ENCODE peak calls at places on chromosomes 6 and 20, in seven cellular contexts. T is cardiac muscle cell, E is AG04450, F is BJ, K is lower lobe of right lung, R is body of pancreas, I is lower leg skin. A is an unnamed sample.

GRCh38 chr6:128275030-128275429 is 245.4 kb downstream of the PTPRK start:
- DNase-seq in K (no peak), E (peak), I (no peak), F (no peak), T (peak), R (no peak), A (peak)

GRCh38 chr6:4008324-4009047 is 70.5 kb downstream of the FAM217A start:
- DNase-seq in K (no peak), E (peak), I (no peak), F (peak), T (peak), R (no peak), A (peak)

GRCh38 chr6:95545226-95545625 is 32.1 kb upstream of the MANEA start:
- DNase-seq in K (no peak), E (no peak), F (no peak), T (peak), I (peak), R (peak), A (no peak)

GRCh38 chr6:42692151-42692911 is 30.1 kb downstream of the PRPH2 start:
- DNase-seq in I (no peak), F (no peak), K (no peak), E (no peak), R (no peak), T (peak), A (peak)

GRCh38 chr6:155509743-155510475 is 54.3 kb upstream of the NOX3 start:
- DNase-seq in F (no peak), T (no peak), I (no peak), R (no peak), E (no peak), K (no peak), A (no peak)

GRCh38 chr6:11207199-11207968 is 25.1 kb downstream of the NEDD9 start:
- DNase-seq in I (peak), T (peak), F (peak), K (peak), E (peak), R (peak), A (peak)

GRCh38 chr20:47027042-47027441 is 132.4 kb downstream of the EYA2 start:
- DNase-seq in T (no peak), I (no peak), K (no peak), F (no peak), R (no peak), E (no peak), A (no peak)

GRCh38 chr6:154399097-154399496 is 42.5 kb upstream of the IPCEF1 start:
- DNase-seq in T (peak), F (no peak), E (no peak), R (no peak), K (no peak), I (no peak), A (peak)

GRCh38 chr20:4689224-4689623 is 32.5 kb upstream of the PRND start:
- DNase-seq in T (no peak), F (no peak), R (no peak), E (no peak), K (no peak), I (no peak), A (no peak)

GRCh38 chr6:21999012-21999528 is 297.8 kb downstream of the PRL start:
- DNase-seq in R (no peak), E (no peak), I (no peak), K (no peak), T (peak), F (peak), A (no peak)

GRCh38 chr20:3970016-3970415 is 45.3 kb downstream of the RNF24 start:
- DNase-seq in E (no peak), R (no peak), F (no peak), I (no peak), T (no peak), K (no peak), A (no peak)

GRCh38 chr20:16229813-16230212 is 343.4 kb downstream of the KIF16B start:
- DNase-seq in I (no peak), R (no peak), F (no peak), T (no peak), E (no peak), K (no peak), A (no peak)

GRCh38 chr6:34627296-34627695 is 69.3 kb downstream of the ILRUN start:
- DNase-seq in K (no peak), T (no peak), I (no peak), F (no peak), R (no peak), E (no peak), A (no peak)

GRCh38 chr20:11267131-11267761 is 593.4 kb upstream of the JAG1 start:
- DNase-seq in K (no peak), E (peak), I (no peak), F (peak), T (peak), R (peak), A (peak)

GRCh38 chr20:50335105-50335504 is 144.5 kb downstream of the CEBPB start:
- DNase-seq in T (peak), R (no peak), F (no peak), E (no peak), I (peak), K (no peak), A (no peak)

GRCh38 chr6:30192076-30192475 is 21.1 kb downstream of the TRIM26 start:
- DNase-seq in F (no peak), R (no peak), K (no peak), I (no peak), E (no peak), T (no peak), A (no peak)

GRCh38 chr20:57649617-57650015 is 29.4 kb upstream of the ZBP1 start:
- DNase-seq in K (peak), I (no peak), T (no peak), F (no peak), R (no peak), E (no peak), A (no peak)

GRCh38 chr6:84671188-84671587 is 93.2 kb downstream of the TBX18 start:
- DNase-seq in E (no peak), F (no peak), K (no peak), R (no peak), I (no peak), T (no peak), A (no peak)

GRCh38 chr6:137218473-137218916 is 690 bp downstream of the IFNGR1 start:
- DNase-seq in E (no peak), R (peak), I (peak), K (no peak), F (no peak), T (peak), A (peak)

GRCh38 chr6:26519359-26519758 is 18.8 kb upstream of the HMGN4 start:
- DNase-seq in E (no peak), F (no peak), I (no peak), K (no peak), T (no peak), R (no peak), A (no peak)

GRCh38 chr20:31617432-31618104 is 12.5 kb downstream of the ID1 start:
- DNase-seq in K (no peak), T (no peak), R (no peak), I (no peak), E (no peak), F (no peak), A (no peak)

GRCh38 chr6:69861986-69862385 is 4.4 kb upstream of the COL19A1 start:
- DNase-seq in I (no peak), E (no peak), T (no peak), R (no peak), F (no peak), K (no peak), A (no peak)

GRCh38 chr6:45609141-45609638 is 231.5 kb upstream of the SUPT3H start:
- DNase-seq in K (peak), T (peak), F (peak), I (peak), E (peak), R (no peak), A (peak)

GRCh38 chr6:141552463-141552862 is 580.3 kb upstream of the GJE1 start:
- DNase-seq in R (no peak), E (peak), F (no peak), I (no peak), T (peak), K (no peak), A (peak)

GRCh38 chr6:4776493-4776966 is 326 bp downstream of the CDYL start:
- DNase-seq in K (peak), I (no peak), F (no peak), R (no peak), T (no peak), E (no peak), A (no peak)

GRCh38 chr6:151911401-151911800 is 103.9 kb downstream of the ESR1 start:
- DNase-seq in F (no peak), K (no peak), R (no peak), E (no peak), I (no peak), T (no peak), A (peak)

GRCh38 chr6:116268589-116269293 is 11.0 kb downstream of the TSPYL1 start:
- DNase-seq in T (peak), K (no peak), F (peak), I (no peak), E (peak), R (no peak), A (peak)

GRCh38 chr6:107115695-107116327 is 496 bp upstream of the BEND3 start:
- DNase-seq in R (peak), K (no peak), I (no peak), E (no peak), F (no peak), T (peak), A (peak)

GRCh38 chr6:107114872-107115694 is at the start of gene BEND3:
- DNase-seq in I (no peak), T (peak), F (no peak), E (no peak), K (peak), R (peak), A (no peak)

GRCh38 chr6:107116923-107117417 is 1.7 kb upstream of the BEND3 start:
- DNase-seq in T (no peak), K (no peak), I (no peak), E (no peak), R (no peak), F (no peak), A (no peak)

GRCh38 chr6:107114213-107114871 is 973 bp downstream of the BEND3 start:
- DNase-seq in I (peak), K (peak), F (peak), T (peak), R (peak), E (peak), A (peak)

GRCh38 chr6:107116328-107116892 is 1.1 kb upstream of the BEND3 start:
- DNase-seq in F (no peak), I (no peak), K (peak), E (no peak), R (peak), T (peak), A (peak)
- TF ChIP-seq CTCF in F (peak), I (no peak), K (no peak), E (peak), R (no peak), T (peak), A (no peak)

GRCh38 chr6:108944707-108945685 is 96.8 kb downstream of the ARMC2 start:
- DNase-seq in E (peak), K (no peak), T (peak), I (no peak), F (peak), R (peak), A (peak)
- H3K4me3 ChIP-seq in E (peak), K (no peak), T (no peak), I (no peak), F (peak), R (no peak), A (peak)

GRCh38 chr20:61640846-61641245 is 388.8 kb downstream of the CDH4 start:
- DNase-seq in T (no peak), R (no peak), K (no peak), F (no peak), E (no peak), I (no peak), A (no peak)

GRCh38 chr20:61646986-61647385 is 394.9 kb downstream of the CDH4 start:
- DNase-seq in I (no peak), K (no peak), R (no peak), T (no peak), F (no peak), E (no peak), A (no peak)

GRCh38 chr20:61644387-61645076 is 392.5 kb downstream of the CDH4 start:
- DNase-seq in T (no peak), F (no peak), E (no peak), I (no peak), K (peak), R (no peak), A (no peak)

GRCh38 chr20:61646453-61646852 is 394.4 kb downstream of the CDH4 start:
- DNase-seq in K (no peak), R (no peak), E (no peak), F (no peak), T (no peak), I (no peak), A (no peak)

GRCh38 chr20:61643631-61644386 is 391.7 kb downstream of the CDH4 start:
- DNase-seq in E (no peak), I (no peak), K (no peak), F (no peak), R (no peak), T (no peak), A (no peak)
- TF ChIP-seq CTCF in E (no peak), I (no peak), K (no peak), F (no peak), R (no peak), T (no peak), A (no peak)

DNA sequence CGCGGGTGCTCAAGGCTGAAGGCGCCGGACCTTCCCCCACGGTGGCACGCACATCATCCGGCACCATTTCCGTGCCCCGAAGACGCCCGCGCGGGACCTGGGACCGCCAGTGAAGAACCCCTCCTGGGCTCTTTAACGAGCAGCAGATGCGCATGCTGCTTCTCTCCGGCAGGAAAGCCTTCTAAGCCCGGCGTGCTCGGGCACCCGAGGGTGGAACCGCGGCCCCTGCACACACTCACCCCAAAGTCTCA is 220 bp downstream of the FOXQ1 start:
- DNase-seq in E (no peak), T (no peak), F (no peak), I (no peak), R (no peak), K (no peak), A (no peak)
- H3K4me3 ChIP-seq in E (peak), T (peak), F (peak), I (peak), R (peak), K (peak), A (peak)